ENCODE peak calls at places on chromosomes 3 and 15, in four cellular contexts. J is LoVo, E is lung microvascular endothelial cell, V is iPS DF 6.9. L is an unnamed sample.
A peak's percentile ranks its signal among the peaks of the same experiment; 100 is the strongest.

GRCh38 chr15:74794970-74795349 is 13.1 kb downstream of the CSK start:
- DNase-seq in J (no peak), E (no peak), V (no peak), L (no peak)

GRCh38 chr15:51874751-51875644 is 45.5 kb downstream of the TMOD3 start:
- DNase-seq in J (peak; percentile 95), E (peak; percentile 64), V (no peak), L (peak; percentile 85)

GRCh38 chr15:75682181-75683135 is 30.2 kb downstream of the CSPG4 start:
- DNase-seq in J (no peak), E (no peak), V (no peak), L (no peak)

GRCh38 chr3:115627180-115628074 is 4.1 kb downstream of the GAP43 start:
- DNase-seq in J (no peak), E (no peak), V (no peak), L (no peak)

GRCh38 chr15:92780816-92781215 is 119.3 kb upstream of the CHD2 start:
- DNase-seq in J (no peak), V (no peak), E (no peak), L (no peak)

GRCh38 chr3:63726656-63727055 is 74.2 kb downstream of the SNTN start:
- DNase-seq in E (no peak), J (no peak), V (no peak), L (no peak)

GRCh38 chr3:186996356-186996755 is 66.0 kb downstream of the ST6GAL1 start:
- DNase-seq in J (no peak), V (no peak), E (no peak), L (no peak)

GRCh38 chr3:171825222-171825828 is 15.0 kb upstream of the PLD1 start:
- DNase-seq in V (no peak), E (peak; percentile 35), J (no peak), L (peak; percentile 72)

GRCh38 chr3:11386413-11387155 is 114.4 kb downstream of the ATG7 start:
- DNase-seq in E (peak; percentile 91), J (no peak), V (no peak), L (no peak)

GRCh38 chr3:134350266-134350665 is 24.0 kb downstream of the AMOTL2 start:
- DNase-seq in V (no peak), E (no peak), J (no peak), L (no peak)

GRCh38 chr15:38048001-38048455 is 113.6 kb downstream of the TMCO5A start:
- DNase-seq in J (no peak), V (no peak), E (no peak), L (no peak)

GRCh38 chr3:31166249-31166885 is 271.9 kb upstream of the GADL1 start:
- DNase-seq in J (no peak), E (peak; percentile 68), V (no peak), L (peak; percentile 31)

GRCh38 chr15:85889956-85890619 is 95.4 kb upstream of the KLHL25 start:
- DNase-seq in E (no peak), V (no peak), J (no peak), L (no peak)

GRCh38 chr15:38522922-38523321 is 41.7 kb downstream of the RASGRP1 start:
- DNase-seq in E (no peak), J (no peak), V (no peak), L (no peak)